ENCODE peak calls at places on chromosomes 12 and 14, in ten cellular contexts. T is brain microvascular endothelial cell; Q is testis; W is iPS DF 6.9; K is OCI-LY7; P is kidney; E is CD8-positive, alpha-beta T cell; I is aorta; B is PC-9; O is cardiac muscle cell. M is an unnamed sample.

GRCh38 chr14:103704708-103705107 is 10.5 kb downstream of the XRCC3 start:
- DNase-seq in E (no peak), I (no peak), K (no peak), P (no peak), Q (no peak), O (no peak), W (no peak), B (no peak), T (no peak), M (no peak)

GRCh38 chr14:22375321-22375930 is 213.6 kb downstream of the DAD1 start:
- DNase-seq in T (peak), Q (no peak), E (no peak), P (no peak), K (peak), I (no peak), W (no peak), O (peak), B (no peak), M (no peak)

GRCh38 chr14:92846162-92846897 is 52.2 kb downstream of the GOLGA5 start:
- DNase-seq in B (no peak), O (peak), E (no peak), K (no peak), W (no peak), I (no peak), P (no peak), Q (no peak), T (peak), M (no peak)

GRCh38 chr14:88166616-88167015 is 156.5 kb downstream of the KCNK10 start:
- DNase-seq in P (no peak), O (no peak), W (no peak), T (no peak), B (no peak), E (no peak), K (no peak), Q (no peak), I (no peak), M (no peak)

GRCh38 chr12:28068467-28068866 is 95.9 kb upstream of the PTHLH start:
- DNase-seq in K (no peak), Q (no peak), P (no peak), I (no peak), O (no peak), T (no peak), B (no peak), E (no peak), W (no peak), M (no peak)

GRCh38 chr14:94377866-94378470 is 10.4 kb downstream of the SERPINA1 start:
- DNase-seq in P (no peak), W (no peak), T (no peak), I (no peak), B (no peak), E (no peak), Q (no peak), O (no peak), K (no peak), M (no peak)

GRCh38 chr12:20320552-20320951 is 47.8 kb upstream of the PDE3A start:
- DNase-seq in P (no peak), B (no peak), E (no peak), I (no peak), T (no peak), K (no peak), O (no peak), Q (no peak), W (no peak), M (no peak)

GRCh38 chr14:104112609-104113571 is 25.5 kb upstream of the KIF26A start:
- DNase-seq in O (no peak), K (no peak), P (peak), Q (no peak), W (no peak), B (no peak), T (no peak), E (no peak), I (peak), M (no peak)

GRCh38 chr14:58907803-58908202 is 270.0 kb downstream of the DACT1 start:
- DNase-seq in Q (no peak), E (no peak), I (no peak), P (no peak), T (no peak), K (no peak), O (no peak), W (no peak), B (no peak), M (no peak)

GRCh38 chr12:27429606-27430005 is 16.9 kb upstream of the SMCO2 start:
- DNase-seq in O (peak), I (no peak), W (no peak), Q (no peak), E (no peak), T (no peak), B (no peak), K (no peak), P (no peak), M (no peak)

GRCh38 chr12:48157889-48158370 is 615 bp upstream of the ASB8 start:
- DNase-seq in W (no peak), K (peak), B (no peak), E (no peak), Q (no peak), O (no peak), T (no peak), I (no peak), P (no peak), M (no peak)

GRCh38 chr14:34933301-34933700 is 49.5 kb upstream of the SRP54 start:
- DNase-seq in W (no peak), E (no peak), Q (no peak), T (no peak), K (no peak), I (no peak), O (no peak), B (no peak), P (no peak), M (no peak)

DNA sequence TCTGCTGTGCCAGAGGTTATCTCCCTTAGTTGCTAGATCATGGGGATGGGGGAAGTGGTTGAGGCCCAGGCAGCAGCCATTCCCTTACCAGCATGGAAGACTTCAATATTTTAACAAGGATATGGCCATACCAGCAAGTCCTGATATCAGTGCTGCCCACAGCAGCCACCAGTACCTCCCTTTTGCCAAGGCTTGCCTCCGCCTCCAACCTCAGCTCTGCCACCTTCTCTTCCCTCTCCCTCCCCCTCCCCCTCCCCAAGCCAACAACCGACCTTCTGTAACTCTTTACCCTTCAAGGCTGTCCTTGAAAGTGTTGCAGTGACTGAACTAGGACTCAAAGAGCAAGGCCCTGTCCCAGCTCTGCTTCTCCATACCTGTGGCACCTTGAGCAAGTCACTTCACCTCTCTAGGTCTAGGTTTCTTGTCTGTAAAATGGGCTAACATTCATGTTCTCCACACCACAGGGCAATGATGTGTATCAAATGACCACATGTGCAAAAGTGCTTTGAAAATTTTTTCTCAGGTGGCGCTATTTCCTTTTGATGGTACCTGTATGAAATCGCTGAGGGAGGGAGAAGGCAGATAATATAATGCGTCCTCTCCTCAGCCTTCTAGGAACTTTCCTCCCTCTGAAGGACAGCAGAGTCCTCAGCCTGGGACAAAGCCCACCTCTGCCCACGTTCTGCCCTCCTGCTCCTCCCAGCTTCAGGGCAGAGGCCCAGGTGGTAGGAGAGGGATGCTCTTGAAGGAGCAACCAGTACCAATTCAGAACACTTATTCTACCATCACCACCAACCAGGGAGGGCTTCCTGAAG is 14.7 kb downstream of the PLEKHG6 start:
- DNase-seq in B (no peak), I (no peak), O (no peak), P (no peak), E (no peak), W (no peak), K (no peak), Q (no peak), T (no peak), M (no peak)
- H3K27ac ChIP-seq in B (no peak), I (no peak), O (peak), P (peak), E (peak), W (no peak), K (no peak), Q (no peak), T (no peak), M (no peak)

DNA sequence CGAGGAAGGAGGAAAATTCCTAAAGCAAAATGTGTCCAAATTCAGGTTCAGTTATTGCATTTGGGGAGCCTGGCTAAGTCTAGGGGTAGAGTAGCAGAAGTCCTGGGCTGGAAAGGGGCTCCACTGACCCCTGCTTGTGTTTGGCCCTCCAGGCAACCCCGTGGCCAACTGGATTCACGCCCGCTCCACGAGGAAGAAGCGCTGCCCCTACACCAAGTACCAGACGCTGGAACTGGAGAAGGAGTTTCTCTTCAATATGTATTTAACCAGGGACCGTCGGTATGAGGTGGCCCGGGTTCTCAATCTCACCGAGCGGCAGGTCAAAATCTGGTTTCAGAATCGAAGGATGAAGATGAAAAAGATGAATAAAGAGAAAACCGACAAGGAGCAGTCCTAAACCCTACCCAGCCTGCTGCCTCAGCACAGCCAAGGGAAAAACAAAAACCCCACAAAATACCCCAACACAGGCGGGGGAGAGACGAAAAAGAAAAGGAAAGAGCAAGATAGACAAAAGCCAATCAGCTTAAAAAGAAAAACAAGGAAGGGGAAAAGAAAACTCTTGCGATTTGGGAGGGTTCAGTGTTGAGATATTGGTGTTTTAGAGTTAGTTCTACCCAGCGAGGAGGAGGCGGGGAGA is 2.4 kb downstream of the HOXC9 start:
- DNase-seq in O (no peak), B (no peak), P (peak), I (no peak), K (no peak), Q (no peak), T (no peak), W (no peak), E (no peak), M (no peak)
- H3K27ac ChIP-seq in O (no peak), B (no peak), P (peak), I (no peak), K (no peak), Q (no peak), T (no peak), W (no peak), E (no peak), M (no peak)

GRCh38 chr14:54574528-54574927 is 7.6 kb downstream of the SAMD4A start:
- DNase-seq in P (no peak), W (no peak), E (no peak), Q (no peak), B (no peak), K (no peak), I (no peak), O (peak), T (no peak), M (no peak)
- H3K27ac ChIP-seq in P (no peak), W (no peak), E (no peak), Q (no peak), B (no peak), K (no peak), I (no peak), O (peak), T (no peak), M (no peak)

DNA sequence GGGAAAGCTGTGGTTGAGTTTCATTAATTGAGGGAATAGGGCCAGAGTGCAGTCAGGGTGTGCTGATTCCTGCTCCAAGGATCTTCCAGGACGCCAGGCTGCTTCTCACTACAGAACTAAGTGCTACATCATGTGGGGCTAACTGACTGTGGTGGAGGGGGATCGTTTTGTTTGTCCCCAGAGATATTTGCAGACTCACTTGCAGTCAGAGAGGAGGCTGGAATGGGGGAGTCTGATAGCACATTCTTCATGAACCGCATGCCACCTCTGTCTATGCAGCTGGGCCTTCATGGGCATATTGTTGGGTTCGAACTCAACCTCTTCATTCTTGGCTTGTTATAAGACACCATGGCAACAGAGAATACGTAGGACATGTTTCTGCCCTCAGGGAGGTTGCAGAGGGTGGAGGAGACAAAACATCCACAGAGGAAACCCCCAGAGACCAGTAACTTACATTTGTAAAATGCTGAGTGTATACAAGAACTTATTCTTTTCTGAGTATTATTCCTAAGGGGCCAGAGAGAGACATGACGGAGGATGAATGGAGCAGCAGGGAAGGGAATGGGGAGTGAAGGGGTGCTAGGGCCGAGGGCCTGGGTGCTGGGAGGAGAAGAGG is 13.0 kb downstream of the KRT7 start:
- DNase-seq in O (no peak), E (no peak), Q (no peak), I (no peak), P (no peak), W (no peak), K (no peak), B (no peak), T (no peak), M (no peak)
- H3K27ac ChIP-seq in O (no peak), E (no peak), Q (no peak), I (no peak), P (peak), W (no peak), K (no peak), B (peak), T (no peak), M (no peak)

DNA sequence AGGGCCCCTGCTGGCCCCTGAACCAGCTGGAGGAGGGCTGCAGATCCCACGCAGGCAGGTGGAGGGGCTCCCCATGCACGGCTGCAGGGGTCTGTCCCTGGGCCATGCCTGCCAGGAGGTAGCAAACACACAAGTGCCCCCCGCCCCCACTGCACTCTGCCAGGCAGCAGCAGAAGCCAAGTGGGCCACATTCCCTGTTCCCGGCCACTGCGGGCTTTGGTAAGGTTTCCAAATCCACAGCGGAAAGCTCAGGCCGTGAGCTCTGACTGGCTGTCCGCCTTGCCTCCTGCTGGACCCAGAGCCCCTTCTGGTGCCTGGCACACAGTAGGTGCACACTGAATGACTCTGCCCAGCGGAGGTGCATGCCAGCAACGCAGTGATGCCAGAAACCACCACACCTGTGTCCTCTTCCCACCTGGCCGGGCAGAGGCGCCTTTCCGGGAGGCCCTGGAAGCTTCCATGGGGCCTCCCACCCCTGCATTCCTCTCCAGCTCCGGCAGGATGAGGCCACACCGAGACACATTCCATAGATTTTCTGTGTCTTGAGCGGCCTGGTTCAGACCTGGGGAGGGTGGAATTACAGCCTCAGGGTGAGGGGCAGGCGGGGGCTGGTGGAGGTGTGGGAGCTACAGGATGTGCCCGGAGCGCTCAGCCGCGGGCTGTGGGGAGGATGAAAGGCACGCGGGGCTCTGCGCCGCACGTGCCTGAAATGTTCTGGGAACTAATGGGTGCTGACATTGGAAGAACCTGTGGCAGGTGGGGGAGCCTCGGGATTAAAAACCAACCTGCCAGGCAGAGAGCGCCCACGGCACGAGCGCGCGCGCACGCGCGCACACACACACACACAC is 67.0 kb downstream of the NCOR2 start:
- DNase-seq in P (peak), Q (no peak), B (peak), W (peak), I (no peak), E (no peak), K (no peak), T (no peak), O (peak), M (peak)
- H3K27ac ChIP-seq in P (peak), Q (no peak), B (no peak), W (no peak), I (no peak), E (no peak), K (no peak), T (peak), O (peak), M (peak)

GRCh38 chr14:37709419-37710195 is 114.2 kb downstream of the TTC6 start:
- DNase-seq in E (no peak), K (peak), B (no peak), T (peak), Q (no peak), W (no peak), O (peak), P (no peak), I (no peak), M (no peak)
- H3K27ac ChIP-seq in E (no peak), K (no peak), B (no peak), T (no peak), Q (no peak), W (no peak), O (no peak), P (no peak), I (no peak), M (no peak)

GRCh38 chr12:107903377-107904061 is 129.0 kb downstream of the ASCL4 start:
- DNase-seq in O (peak), T (no peak), I (peak), B (no peak), Q (peak), W (peak), K (peak), E (no peak), P (peak), M (peak)
- H3K27ac ChIP-seq in O (no peak), T (no peak), I (no peak), B (no peak), Q (no peak), W (no peak), K (no peak), E (no peak), P (no peak), M (no peak)

DNA sequence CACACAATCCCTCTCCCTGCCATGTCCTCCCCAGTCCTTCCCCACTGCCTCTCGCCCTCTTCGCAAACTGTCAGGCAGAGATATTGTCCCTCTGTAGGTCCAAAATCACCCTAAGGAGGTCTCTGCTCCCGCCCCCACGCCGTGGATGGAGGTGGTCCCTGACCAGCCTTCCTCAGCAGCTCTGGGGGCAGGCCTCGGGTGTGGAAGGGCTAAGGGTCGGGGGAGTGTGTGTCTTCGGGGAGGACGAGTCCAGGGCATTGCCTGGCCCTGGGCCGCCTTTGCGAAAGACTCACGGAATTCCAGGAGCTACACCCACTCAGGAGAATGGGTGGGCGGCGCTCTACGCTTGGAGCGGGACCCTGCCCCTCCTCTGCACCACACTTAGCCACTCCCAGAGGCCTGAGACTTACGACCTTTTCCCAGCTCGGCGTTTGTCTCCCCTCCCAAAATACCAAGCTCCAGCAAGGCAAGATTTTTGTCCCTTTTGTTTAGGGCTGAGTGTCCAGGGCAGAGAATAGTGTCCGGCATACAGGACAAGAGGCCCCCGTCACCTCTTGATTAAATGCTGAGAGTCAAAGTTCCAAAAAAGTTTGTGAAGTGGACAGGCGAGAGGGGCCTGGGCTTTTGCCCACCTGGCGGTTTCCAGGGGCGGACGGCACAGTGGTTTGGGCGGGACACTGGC is 881 bp downstream of the PYGL start:
- DNase-seq in O (peak), I (peak), P (peak), B (peak), Q (peak), K (no peak), T (no peak), W (no peak), E (no peak), M (peak)
- H3K27ac ChIP-seq in O (no peak), I (no peak), P (no peak), B (peak), Q (peak), K (no peak), T (no peak), W (no peak), E (no peak), M (no peak)

M was measured in H9.